ENCODE peak calls at places on chromosomes 12 and 14, in six cellular contexts. W is stomach; O is tibial artery; I is activated CD8-positive, alpha-beta T cell treated with anti-CD3 and anti-CD28 coated beads for 36 hours; K is dorsolateral prefrontal cortex; Y is endothelial cell. N is an unnamed sample.

GRCh38 chr12:108773798-108774788 is 42.8 kb upstream of the CORO1C start:
- DNase-seq in I (no peak), K (peak), W (peak), O (peak), Y (peak), N (peak)

GRCh38 chr12:111506260-111506659 is 92.9 kb downstream of the ATXN2 start:
- DNase-seq in K (no peak), I (no peak), O (no peak), Y (no peak), W (no peak), N (no peak)

GRCh38 chr14:37620856-37621255 is 25.4 kb downstream of the TTC6 start:
- DNase-seq in Y (no peak), K (no peak), I (no peak), O (no peak), W (no peak), N (no peak)

GRCh38 chr12:108792361-108793292 is 61.3 kb upstream of the CORO1C start:
- DNase-seq in O (no peak), K (no peak), I (peak), W (no peak), Y (no peak), N (no peak)

GRCh38 chr14:73223049-73223448 is 14.3 kb upstream of the PAPLN start:
- DNase-seq in O (no peak), Y (no peak), K (no peak), I (peak), W (no peak), N (no peak)

GRCh38 chr12:45483571-45483970 is 245.9 kb upstream of the ARID2 start:
- DNase-seq in K (no peak), W (no peak), I (no peak), Y (no peak), O (peak), N (no peak)

GRCh38 chr14:88129306-88130056 is 124.5 kb downstream of the GPR65 start:
- DNase-seq in Y (no peak), K (peak), O (peak), W (no peak), I (peak), N (no peak)

GRCh38 chr14:99230271-99231141 is 41.5 kb downstream of the BCL11B start:
- DNase-seq in I (peak), Y (no peak), K (no peak), O (no peak), W (no peak), N (no peak)

GRCh38 chr14:34029921-34030334 is 79.1 kb upstream of the EGLN3 start:
- DNase-seq in O (peak), Y (no peak), K (no peak), W (peak), I (no peak), N (peak)

GRCh38 chr12:110107369-110108281 is 16.5 kb upstream of the IFT81 start:
- DNase-seq in W (no peak), Y (no peak), K (no peak), I (no peak), O (peak), N (no peak)

GRCh38 chr12:77686760-77687159 is 143.9 kb upstream of the NAV3 start:
- DNase-seq in K (no peak), O (no peak), W (no peak), I (no peak), Y (no peak), N (no peak)
- TF ChIP-seq CTCF in K (no peak), O (no peak), W (no peak), I (no peak), Y (no peak), N (no peak)

GRCh38 chr12:50707396-50707795 is 56.5 kb upstream of the ATF1 start:
- DNase-seq in W (no peak), Y (no peak), I (no peak), O (no peak), K (no peak), N (no peak)

GRCh38 chr12:50711018-50711527 is 52.8 kb upstream of the ATF1 start:
- DNase-seq in I (no peak), K (no peak), Y (no peak), W (no peak), O (no peak), N (no peak)

GRCh38 chr12:50706606-50707005 is 57.3 kb upstream of the ATF1 start:
- DNase-seq in K (no peak), I (no peak), W (no peak), Y (no peak), O (no peak), N (no peak)

DNA sequence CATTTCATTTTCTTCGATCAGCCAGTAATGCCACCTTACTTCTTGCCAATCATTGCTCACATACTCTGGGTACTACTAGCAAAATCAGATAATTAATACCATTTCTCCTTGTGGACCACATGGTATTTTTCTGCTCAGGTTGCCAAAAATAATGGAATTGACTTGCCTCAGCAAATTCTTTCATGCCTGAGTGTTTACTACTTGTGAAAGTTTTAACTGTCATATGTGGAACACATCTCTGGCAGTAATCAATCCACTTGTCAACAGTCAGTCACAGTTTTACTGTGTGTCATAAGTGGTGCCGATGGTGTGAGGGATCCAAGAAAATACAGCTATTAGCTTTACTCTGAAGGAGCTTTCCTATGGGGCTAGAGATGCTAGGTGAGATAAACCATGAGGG is 55.3 kb upstream of the ATF1 start:
- DNase-seq in W (no peak), I (no peak), Y (no peak), K (no peak), O (no peak), N (no peak)
- TF ChIP-seq CTCF in W (no peak), I (no peak), Y (no peak), K (no peak), O (no peak), N (no peak)

GRCh38 chr14:81473456-81474155 is 60.0 kb downstream of the SEL1L start:
- DNase-seq in I (no peak), O (no peak), Y (no peak), K (no peak), W (no peak), N (no peak)

GRCh38 chr14:81476816-81477215 is 56.8 kb downstream of the SEL1L start:
- DNase-seq in Y (no peak), I (no peak), O (no peak), W (no peak), K (no peak), N (no peak)

GRCh38 chr14:81474156-81474492 is 59.5 kb downstream of the SEL1L start:
- DNase-seq in K (no peak), W (no peak), Y (no peak), I (no peak), O (no peak), N (no peak)

GRCh38 chr14:81472096-81472800 is 61.4 kb downstream of the SEL1L start:
- DNase-seq in Y (no peak), O (no peak), K (no peak), W (no peak), I (no peak), N (no peak)

DNA sequence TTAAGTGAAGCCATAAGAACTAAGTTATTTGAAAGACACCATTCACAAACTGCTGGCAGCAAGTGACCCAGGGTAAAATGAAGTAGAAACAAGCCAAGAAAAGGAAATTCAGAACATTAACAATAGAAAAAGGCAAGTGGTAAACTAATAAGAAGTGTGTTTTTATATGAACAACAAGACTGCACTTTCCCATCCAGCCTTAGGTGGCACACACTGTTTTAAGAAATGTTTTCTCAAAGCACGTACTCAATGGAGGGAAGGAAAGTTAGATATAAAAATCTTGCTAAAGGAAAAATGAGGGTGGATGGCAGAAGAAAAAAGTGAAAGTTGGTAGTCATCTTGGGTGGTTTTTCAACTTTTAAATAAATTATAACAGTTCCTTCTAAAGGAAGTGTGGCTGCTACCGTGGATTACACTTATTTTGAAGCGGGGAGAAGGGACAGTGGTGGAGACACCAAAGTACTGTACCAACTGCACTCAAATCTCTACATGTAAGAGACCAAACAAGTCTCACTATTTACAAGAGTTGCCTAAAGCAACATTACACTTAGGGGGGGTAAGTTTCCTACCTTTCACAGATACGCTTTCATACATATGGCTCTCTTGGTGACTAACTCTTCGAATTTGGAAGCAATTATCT is 58.8 kb downstream of the SEL1L start:
- DNase-seq in O (no peak), Y (no peak), W (no peak), K (no peak), I (no peak), N (no peak)
- TF ChIP-seq CTCF in O (no peak), Y (no peak), W (no peak), K (no peak), I (no peak), N (no peak)

GRCh38 chr12:62522984-62523383 is 56.4 kb downstream of the MON2 start:
- DNase-seq in K (no peak), I (no peak), Y (no peak), O (no peak), W (no peak), N (no peak)
- TF ChIP-seq CTCF in K (peak), I (no peak), Y (no peak), O (no peak), W (no peak), N (no peak)

GRCh38 chr12:59946635-59947034 is 350.8 kb downstream of the SLC16A7 start:
- DNase-seq in Y (no peak), W (no peak), I (no peak), O (no peak), K (no peak), N (no peak)
- TF ChIP-seq CTCF in Y (no peak), W (no peak), I (no peak), O (no peak), K (no peak), N (no peak)

GRCh38 chr14:76309572-76310551 is 66.1 kb upstream of the ESRRB start:
- DNase-seq in O (no peak), I (no peak), K (no peak), Y (no peak), W (no peak), N (peak)
- TF ChIP-seq CTCF in O (peak), I (no peak), K (no peak), Y (no peak), W (no peak), N (peak)